ENCODE peak calls at places on chromosomes 5 and 9, in ten cellular contexts. K is activated T-cell treated with anti-CD3 and anti-CD28 coated beads, Interleukin-2, amount 50 U/mL, for 72 hours; L is HT-29; B is GM12865; O is AG09319; H is NCI-H1105; Y is NCI-H748 treated with DMSO at 0.1 percent for 48 hours; Z is Right ventricle myocardium inferior; R is Right ventricle myocardium superior; S is tibial nerve. A is an unnamed sample.

GRCh38 chr5:1480217-1480616 is 35.0 kb upstream of the SLC6A3 start:
- DNase-seq in K (no peak), R (peak; percentile 76), Z (peak; percentile 90), S (no peak), Y (no peak), B (no peak), H (no peak), O (no peak), L (no peak), A (peak; percentile 79)

GRCh38 chr9:37922391-37923120 is 18.6 kb upstream of the SLC25A51 start:
- DNase-seq in L (no peak), Z (no peak), B (no peak), R (peak; percentile 64), H (no peak), K (no peak), Y (no peak), O (no peak), S (no peak), A (no peak)

GRCh38 chr9:85742630-85742928 is 825 bp upstream of the AGTPBP1 start:
- DNase-seq in B (no peak), Z (no peak), R (no peak), K (no peak), O (no peak), Y (peak; percentile 44), H (no peak), S (no peak), L (no peak), A (no peak)

GRCh38 chr9:121299467-121300282 is 31.7 kb downstream of the GSN start:
- DNase-seq in Y (no peak), S (peak; percentile 67), L (peak; percentile 45), B (no peak), H (peak; percentile 17), Z (peak; percentile 92), R (peak; percentile 94), K (peak; percentile 34), O (no peak), A (peak; percentile 90)

GRCh38 chr5:123035320-123035949 is 1.1 kb downstream of the PPIC start:
- DNase-seq in O (no peak), Z (no peak), L (peak; percentile 79), H (peak; percentile 19), B (peak; percentile 41), S (peak; percentile 32), R (peak; percentile 61), K (no peak), Y (peak; percentile 55), A (peak; percentile 67)

GRCh38 chr9:26129216-26129615 is 451.0 kb upstream of the TUSC1 start:
- DNase-seq in S (no peak), L (no peak), Z (no peak), H (no peak), B (no peak), K (no peak), R (no peak), O (no peak), Y (no peak), A (no peak)

GRCh38 chr5:118606940-118607339 is 381.4 kb downstream of the DTWD2 start:
- DNase-seq in L (no peak), S (no peak), B (no peak), R (no peak), Y (no peak), O (no peak), H (no peak), K (no peak), Z (peak; percentile 42), A (no peak)

GRCh38 chr9:133071484-133072150 is 9.8 kb downstream of the CEL start:
- DNase-seq in Y (no peak), O (no peak), H (no peak), B (no peak), Z (no peak), S (no peak), K (no peak), L (no peak), R (no peak), A (no peak)

GRCh38 chr5:55702612-55703345 is 9.3 kb downstream of the SLC38A9 start:
- DNase-seq in H (no peak), Z (no peak), S (no peak), O (no peak), Y (no peak), L (no peak), K (no peak), B (peak; percentile 16), R (no peak), A (no peak)